ENCODE peak calls at places on chromosomes 2 and 18, in four cellular contexts. One of them, this sample, is unnamed.

GRCh38 chr2:205957452-205958154 is 128.4 kb downstream of the INO80D start:
- DNase-seq in HEK293T: no peak
- DNase-seq in HepG2: no peak
- DNase-seq in K562: no peak
- DNase-seq in this sample: no peak

GRCh38 chr18:54679318-54680149 is 88.5 kb downstream of the DYNAP start:
- DNase-seq in HEK293T: peak; percentile 27
- DNase-seq in HepG2: peak; percentile 25
- DNase-seq in K562: peak; percentile 30
- DNase-seq in this sample: peak; percentile 9

GRCh38 chr2:11743531-11743815 is 3.0 kb upstream of the LPIN1 start:
- DNase-seq in HEK293T: no peak
- DNase-seq in HepG2: no peak
- DNase-seq in K562: no peak
- DNase-seq in this sample: no peak

GRCh38 chr2:25377822-25378421 is 36.2 kb upstream of the DNMT3A start:
- DNase-seq in HEK293T: no peak
- DNase-seq in HepG2: no peak
- DNase-seq in K562: no peak
- DNase-seq in this sample: no peak

GRCh38 chr2:27831279-27832050 is 58.7 kb downstream of the RBKS start:
- DNase-seq in HEK293T: no peak
- DNase-seq in HepG2: no peak
- DNase-seq in K562: no peak
- DNase-seq in this sample: no peak

GRCh38 chr18:72863754-72864153 is 4.0 kb downstream of the NETO1 start:
- DNase-seq in HEK293T: no peak
- DNase-seq in HepG2: no peak
- DNase-seq in K562: no peak
- DNase-seq in this sample: no peak

GRCh38 chr2:238863231-238863630 is 15.3 kb downstream of the TWIST2 start:
- DNase-seq in HEK293T: no peak
- DNase-seq in HepG2: no peak
- DNase-seq in K562: no peak
- DNase-seq in this sample: no peak

GRCh38 chr2:23207871-23208270 is 177.1 kb upstream of the KLHL29 start:
- DNase-seq in HEK293T: no peak
- DNase-seq in HepG2: peak; percentile 28
- DNase-seq in K562: no peak
- DNase-seq in this sample: no peak

GRCh38 chr2:25115249-25115883 is 53.0 kb downstream of the POMC start:
- DNase-seq in HEK293T: no peak
- DNase-seq in HepG2: no peak
- DNase-seq in K562: no peak
- DNase-seq in this sample: no peak

GRCh38 chr2:2699117-2699497 is 368.0 kb upstream of the MYT1L start:
- DNase-seq in HEK293T: no peak
- DNase-seq in HepG2: no peak
- DNase-seq in K562: no peak
- DNase-seq in this sample: no peak

GRCh38 chr2:231124833-231125232 is at the start of gene HTR2B:
- DNase-seq in HEK293T: no peak
- DNase-seq in HepG2: no peak
- DNase-seq in K562: no peak
- DNase-seq in this sample: no peak

GRCh38 chr2:209070262-209070661 is 353.6 kb upstream of the MAP2 start:
- DNase-seq in HEK293T: no peak
- DNase-seq in HepG2: no peak
- DNase-seq in K562: no peak
- DNase-seq in this sample: no peak

GRCh38 chr2:43818761-43819160 is 19.9 kb downstream of the ABCG5 start:
- DNase-seq in HEK293T: no peak
- DNase-seq in HepG2: no peak
- DNase-seq in K562: peak; percentile 27
- DNase-seq in this sample: no peak

GRCh38 chr18:49994410-49994809 is 181.1 kb upstream of the ACAA2 start:
- DNase-seq in HEK293T: no peak
- DNase-seq in HepG2: no peak
- DNase-seq in K562: no peak
- DNase-seq in this sample: no peak

GRCh38 chr18:12843420-12844346 is 40.4 kb downstream of the PTPN2 start:
- DNase-seq in HEK293T: no peak
- DNase-seq in HepG2: no peak
- DNase-seq in K562: peak; percentile 38
- DNase-seq in this sample: no peak

GRCh38 chr2:242085941-242086621 is 216.6 kb downstream of the RTP5 start:
- DNase-seq in HEK293T: no peak
- DNase-seq in HepG2: peak; percentile 82
- DNase-seq in K562: no peak
- DNase-seq in this sample: peak; percentile 48

GRCh38 chr2:126828471-126828870 is 70.2 kb upstream of the TEX51 start:
- DNase-seq in HEK293T: no peak
- DNase-seq in HepG2: no peak
- DNase-seq in K562: no peak
- DNase-seq in this sample: no peak

GRCh38 chr2:54648256-54648655 is 75.2 kb upstream of the EML6 start:
- DNase-seq in HEK293T: no peak
- DNase-seq in HepG2: no peak
- DNase-seq in K562: no peak
- DNase-seq in this sample: no peak

GRCh38 chr18:27298215-27298804 is 113.2 kb upstream of the CHST9 start:
- DNase-seq in HEK293T: peak; percentile 27
- DNase-seq in HepG2: peak; percentile 13
- DNase-seq in K562: no peak
- DNase-seq in this sample: no peak

GRCh38 chr2:145751634-145752033 is 1231.7 kb upstream of the ZEB2 start:
- DNase-seq in HEK293T: no peak
- DNase-seq in HepG2: no peak
- DNase-seq in K562: peak; percentile 34
- DNase-seq in this sample: peak; percentile 70
- TF ChIP-seq TARDBP in HEK293T: no peak
- TF ChIP-seq TARDBP in HepG2: no peak
- TF ChIP-seq TARDBP in K562: no peak
- TF ChIP-seq TARDBP in this sample: peak; percentile 47

GRCh38 chr2:5690718-5691658 is 1.2 kb upstream of the SOX11 start:
- DNase-seq in HEK293T: no peak
- DNase-seq in HepG2: no peak
- DNase-seq in K562: no peak
- DNase-seq in this sample: no peak
- TF ChIP-seq TARDBP in HEK293T: no peak
- TF ChIP-seq TARDBP in HepG2: no peak
- TF ChIP-seq TARDBP in K562: no peak
- TF ChIP-seq TARDBP in this sample: no peak

GRCh38 chr2:52391576-52391975 is 1359.6 kb upstream of the NRXN1 start:
- DNase-seq in HEK293T: no peak
- DNase-seq in HepG2: no peak
- DNase-seq in K562: no peak
- DNase-seq in this sample: no peak

GRCh38 chr2:52390651-52391050 is 1358.7 kb upstream of the NRXN1 start:
- DNase-seq in HEK293T: no peak
- DNase-seq in HepG2: no peak
- DNase-seq in K562: no peak
- DNase-seq in this sample: no peak

GRCh38 chr2:52396836-52397235 is 1364.9 kb upstream of the NRXN1 start:
- DNase-seq in HEK293T: no peak
- DNase-seq in HepG2: no peak
- DNase-seq in K562: no peak
- DNase-seq in this sample: no peak

GRCh38 chr2:52395912-52396311 is 1364.0 kb upstream of the NRXN1 start:
- DNase-seq in HEK293T: no peak
- DNase-seq in HepG2: no peak
- DNase-seq in K562: no peak
- DNase-seq in this sample: no peak
- TF ChIP-seq TARDBP in HEK293T: no peak
- TF ChIP-seq TARDBP in HepG2: no peak
- TF ChIP-seq TARDBP in K562: no peak
- TF ChIP-seq TARDBP in this sample: no peak

GRCh38 chr18:34870916-34871315 is 160.8 kb downstream of the DTNA start:
- DNase-seq in HEK293T: no peak
- DNase-seq in HepG2: no peak
- DNase-seq in K562: no peak
- DNase-seq in this sample: no peak

GRCh38 chr18:34873966-34874365 is 163.9 kb downstream of the DTNA start:
- DNase-seq in HEK293T: no peak
- DNase-seq in HepG2: no peak
- DNase-seq in K562: no peak
- DNase-seq in this sample: no peak

GRCh38 chr18:34867520-34867919 is 157.4 kb downstream of the DTNA start:
- DNase-seq in HEK293T: peak; percentile 64
- DNase-seq in HepG2: peak; percentile 12
- DNase-seq in K562: no peak
- DNase-seq in this sample: no peak

GRCh38 chr18:34875150-34875549 is 165.1 kb downstream of the DTNA start:
- DNase-seq in HEK293T: no peak
- DNase-seq in HepG2: no peak
- DNase-seq in K562: no peak
- DNase-seq in this sample: no peak

GRCh38 chr18:34871435-34871834 is 161.3 kb downstream of the DTNA start:
- DNase-seq in HEK293T: no peak
- DNase-seq in HepG2: no peak
- DNase-seq in K562: no peak
- DNase-seq in this sample: no peak
- TF ChIP-seq TARDBP in HEK293T: no peak
- TF ChIP-seq TARDBP in HepG2: no peak
- TF ChIP-seq TARDBP in K562: no peak
- TF ChIP-seq TARDBP in this sample: no peak

GRCh38 chr2:177165731-177166711 is 46.6 kb upstream of the HNRNPA3 start:
- DNase-seq in HEK293T: no peak
- DNase-seq in HepG2: peak; percentile 91
- DNase-seq in K562: no peak
- DNase-seq in this sample: peak; percentile 81

GRCh38 chr2:177172034-177172880 is 40.3 kb upstream of the HNRNPA3 start:
- DNase-seq in HEK293T: no peak
- DNase-seq in HepG2: peak; percentile 73
- DNase-seq in K562: no peak
- DNase-seq in this sample: no peak

GRCh38 chr2:177174456-177174855 is 38.1 kb upstream of the HNRNPA3 start:
- DNase-seq in HEK293T: no peak
- DNase-seq in HepG2: no peak
- DNase-seq in K562: no peak
- DNase-seq in this sample: no peak

GRCh38 chr2:177171418-177171865 is 41.2 kb upstream of the HNRNPA3 start:
- DNase-seq in HEK293T: no peak
- DNase-seq in HepG2: no peak
- DNase-seq in K562: no peak
- DNase-seq in this sample: no peak

GRCh38 chr2:177169810-177170514 is 42.6 kb upstream of the HNRNPA3 start:
- DNase-seq in HEK293T: no peak
- DNase-seq in HepG2: peak; percentile 86
- DNase-seq in K562: no peak
- DNase-seq in this sample: peak; percentile 82
- TF ChIP-seq TARDBP in HEK293T: no peak
- TF ChIP-seq TARDBP in HepG2: peak; percentile 65
- TF ChIP-seq TARDBP in K562: no peak
- TF ChIP-seq TARDBP in this sample: no peak

GRCh38 chr2:15735738-15736326 is 144.2 kb downstream of the DDX1 start:
- DNase-seq in HEK293T: no peak
- DNase-seq in HepG2: no peak
- DNase-seq in K562: no peak
- DNase-seq in this sample: no peak

GRCh38 chr2:15732341-15733077 is 140.8 kb downstream of the DDX1 start:
- DNase-seq in HEK293T: no peak
- DNase-seq in HepG2: no peak
- DNase-seq in K562: no peak
- DNase-seq in this sample: peak; percentile 38

GRCh38 chr2:15731889-15732271 is 140.2 kb downstream of the DDX1 start:
- DNase-seq in HEK293T: no peak
- DNase-seq in HepG2: no peak
- DNase-seq in K562: no peak
- DNase-seq in this sample: no peak

GRCh38 chr2:15734871-15735737 is 143.4 kb downstream of the DDX1 start:
- DNase-seq in HEK293T: no peak
- DNase-seq in HepG2: no peak
- DNase-seq in K562: no peak
- DNase-seq in this sample: no peak

GRCh38 chr2:15733867-15734765 is 142.4 kb downstream of the DDX1 start:
- DNase-seq in HEK293T: no peak
- DNase-seq in HepG2: peak; percentile 71
- DNase-seq in K562: no peak
- DNase-seq in this sample: no peak
- TF ChIP-seq TARDBP in HEK293T: no peak
- TF ChIP-seq TARDBP in HepG2: no peak
- TF ChIP-seq TARDBP in K562: no peak
- TF ChIP-seq TARDBP in this sample: no peak

GRCh38 chr18:66168834-66169233 is 418.0 kb downstream of the CDH7 start:
- DNase-seq in HEK293T: no peak
- DNase-seq in HepG2: no peak
- DNase-seq in K562: no peak
- DNase-seq in this sample: no peak

GRCh38 chr18:66167829-66168463 is 417.1 kb downstream of the CDH7 start:
- DNase-seq in HEK293T: no peak
- DNase-seq in HepG2: no peak
- DNase-seq in K562: no peak
- DNase-seq in this sample: no peak
- TF ChIP-seq TARDBP in HEK293T: no peak
- TF ChIP-seq TARDBP in HepG2: no peak
- TF ChIP-seq TARDBP in K562: no peak
- TF ChIP-seq TARDBP in this sample: no peak

DNA sequence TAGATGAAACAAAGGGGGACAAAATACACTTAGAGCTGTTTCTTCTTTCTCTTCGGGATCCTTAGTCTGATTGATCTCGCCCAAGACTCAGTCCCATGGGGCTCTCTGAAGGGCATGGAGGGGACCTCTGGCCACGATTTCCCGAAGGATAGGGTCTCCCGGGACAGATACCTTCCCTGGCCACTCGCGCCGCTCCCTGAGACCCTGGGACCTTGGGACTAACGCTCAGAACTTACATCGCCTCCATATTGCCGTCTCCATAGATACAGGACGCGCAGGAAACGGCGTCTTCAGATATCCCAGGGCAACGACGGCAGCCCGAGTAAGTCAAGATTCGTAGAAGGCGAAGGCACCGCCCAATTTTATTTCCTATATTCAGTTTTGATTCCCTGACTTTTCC is at the start of gene CFAP65:
- DNase-seq in HEK293T: no peak
- DNase-seq in HepG2: no peak
- DNase-seq in K562: peak; percentile 12
- DNase-seq in this sample: no peak
- TF ChIP-seq TARDBP in HEK293T: no peak
- TF ChIP-seq TARDBP in HepG2: no peak
- TF ChIP-seq TARDBP in K562: no peak
- TF ChIP-seq TARDBP in this sample: no peak

This sample was measured in GM12878.